ENCODE peak calls at places on chromosomes 4 and X, in five cellular contexts. Y is HAP-1, B is lung, A is right atrium auricular region, F is left ventricle myocardium inferior. T is an unnamed sample.
A peak's percentile ranks its signal among the peaks of the same experiment; 100 is the strongest.

GRCh38 chrX:129531132-129531531 is 7.8 kb upstream of the SMARCA1 start:
- DNase-seq in Y (no peak), B (no peak), A (no peak), F (no peak), T (no peak)

GRCh38 chr4:125522992-125523391 is 208.2 kb downstream of the FAT4 start:
- DNase-seq in Y (no peak), B (no peak), A (no peak), F (no peak), T (no peak)

GRCh38 chr4:142567199-142567598 is 278.9 kb downstream of the INPP4B start:
- DNase-seq in Y (no peak), B (no peak), A (no peak), F (no peak), T (peak; percentile 55)

GRCh38 chr4:123102897-123103489 is 180.6 kb upstream of the NUDT6 start:
- DNase-seq in Y (no peak), B (no peak), A (no peak), F (no peak), T (no peak)

GRCh38 chrX:21374994-21375794 is 976 bp downstream of the CNKSR2 start:
- DNase-seq in Y (no peak), B (no peak), A (no peak), F (no peak), T (no peak)

GRCh38 chr4:158169516-158169915 is 3.3 kb downstream of the GASK1B start:
- DNase-seq in Y (no peak), B (no peak), A (no peak), F (no peak), T (no peak)

GRCh38 chrX:135477576-135477975 is 42.9 kb upstream of the INTS6L start:
- DNase-seq in Y (peak; percentile 89), B (peak; percentile 76), A (peak; percentile 61), F (peak; percentile 60), T (no peak)

GRCh38 chr4:8608714-8609391 is 16.3 kb downstream of the CPZ start:
- DNase-seq in Y (no peak), B (no peak), A (no peak), F (no peak), T (no peak)

GRCh38 chr4:25702848-25703247 is 47.2 kb downstream of the SLC34A2 start:
- DNase-seq in Y (no peak), B (no peak), A (no peak), F (peak; percentile 40), T (no peak)

DNA sequence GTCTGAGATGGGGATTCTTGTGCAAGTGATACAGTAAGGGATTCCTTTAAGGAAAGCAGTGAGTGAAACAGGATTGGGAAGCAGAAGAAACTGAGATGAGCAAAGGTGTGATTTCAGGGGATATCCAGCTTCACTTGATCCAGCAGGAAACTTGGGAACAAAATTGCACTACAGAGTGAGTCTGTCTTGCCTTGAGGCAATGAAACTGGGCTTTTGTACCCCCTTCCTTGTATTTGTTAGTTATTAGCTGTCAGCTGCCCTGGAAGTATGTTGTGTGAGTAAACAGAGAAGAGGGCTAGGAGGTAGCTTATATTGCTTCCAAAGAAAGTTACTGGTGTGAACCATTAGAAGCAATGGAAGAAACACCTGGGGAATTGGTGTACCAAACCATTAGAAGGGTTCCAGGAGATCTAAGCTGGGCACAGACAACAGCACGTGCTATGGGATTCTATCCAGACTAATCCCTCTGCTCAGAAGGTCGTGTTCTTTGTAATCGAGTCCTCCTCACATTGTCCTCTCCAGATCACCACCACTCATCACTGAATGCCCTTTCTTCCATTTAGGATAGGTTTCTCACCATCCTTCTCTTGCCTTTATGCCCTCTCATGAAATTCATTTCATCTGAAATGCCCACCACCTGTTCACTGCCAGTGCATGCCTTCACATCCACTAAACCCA is 76.0 kb downstream of the PDLIM5 start:
- DNase-seq in Y (no peak), B (no peak), A (no peak), F (no peak), T (no peak)
- H3K4me1 ChIP-seq in Y (peaks cover 18% of the 10 kb centered on the region), B (peaks cover 6% of the 10 kb centered on the region), A (no peaks in the 10 kb centered on the region), F (peaks cover 99% of the 10 kb centered on the region), T (no peaks in the 10 kb centered on the region)

DNA sequence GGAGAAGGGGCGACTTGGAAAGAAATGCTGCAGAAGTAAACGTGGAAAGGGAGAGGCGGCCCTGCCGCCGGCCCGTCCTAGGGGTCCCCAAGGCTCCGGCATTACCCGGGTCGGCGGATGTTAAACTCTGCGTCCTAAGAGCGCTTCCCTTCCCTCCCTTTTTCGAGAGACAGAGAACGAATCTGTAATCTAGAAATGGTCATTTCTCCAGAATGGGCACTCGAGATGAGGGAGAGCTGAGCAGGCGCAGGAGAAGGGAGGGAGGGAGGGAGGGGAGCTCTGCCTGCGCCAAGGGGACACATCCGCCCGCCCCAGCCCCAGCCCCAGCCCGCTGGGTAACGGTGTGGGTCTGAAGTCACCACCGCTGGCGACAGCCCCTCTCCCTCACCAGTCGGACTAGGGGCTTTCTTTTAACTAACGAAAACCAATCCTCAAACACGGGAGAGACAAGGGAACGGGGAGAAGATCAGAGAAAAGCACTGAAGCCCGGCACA is 1.7 kb downstream of the HCFC1 start:
- DNase-seq in Y (no peak), B (no peak), A (no peak), F (no peak), T (no peak)
- H3K4me1 ChIP-seq in Y (peaks cover 20% of the 10 kb centered on the region), B (peaks cover 33% of the 10 kb centered on the region), A (no peaks in the 10 kb centered on the region), F (peaks cover 67% of the 10 kb centered on the region), T (peaks cover 8% of the 10 kb centered on the region)

DNA sequence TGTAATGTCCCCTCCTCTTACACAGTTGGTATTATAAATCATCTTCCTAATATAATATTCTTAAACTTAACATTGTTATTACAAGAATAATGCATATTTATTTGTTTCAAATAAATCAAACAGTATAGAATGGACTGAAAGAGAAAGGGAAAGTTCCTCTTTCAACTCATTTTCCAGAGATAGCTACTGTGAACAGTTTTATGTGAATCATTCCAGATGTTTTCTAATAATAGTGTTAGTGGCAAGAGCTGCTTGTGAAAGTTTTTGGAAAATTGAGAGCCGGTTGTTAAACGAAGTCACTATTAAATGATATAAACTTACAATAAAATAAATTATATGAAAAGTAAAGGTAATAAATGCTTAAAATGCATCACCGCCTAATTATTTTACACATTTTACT is 14.5 kb downstream of the TMSB4X start:
- DNase-seq in Y (no peak), B (no peak), A (no peak), F (no peak), T (no peak)
- H3K4me1 ChIP-seq in Y (peaks cover 9% of the 10 kb centered on the region), B (peaks cover 2% of the 10 kb centered on the region), A (no peaks in the 10 kb centered on the region), F (peaks cover 17% of the 10 kb centered on the region), T (no peaks in the 10 kb centered on the region)

GRCh38 chr4:118756429-118756828 is 71.2 kb downstream of the METTL14 start:
- DNase-seq in Y (no peak), B (no peak), A (no peak), F (no peak), T (no peak)
- H3K4me1 ChIP-seq in Y (peaks cover 11% of the 10 kb centered on the region), B (no peaks in the 10 kb centered on the region), A (no peaks in the 10 kb centered on the region), F (peaks cover 100% of the 10 kb centered on the region), T (no peaks in the 10 kb centered on the region)

GRCh38 chr4:2866891-2867290 is 23.2 kb downstream of the ADD1 start:
- DNase-seq in Y (no peak), B (no peak), A (no peak), F (no peak), T (no peak)

GRCh38 chr4:2867758-2868491 is 24.3 kb downstream of the ADD1 start:
- DNase-seq in Y (no peak), B (no peak), A (peak; percentile 68), F (peak; percentile 33), T (no peak)

GRCh38 chr4:2865381-2865780 is 21.7 kb downstream of the ADD1 start:
- DNase-seq in Y (no peak), B (no peak), A (no peak), F (no peak), T (no peak)

GRCh38 chr4:2868840-2869487 is 25.3 kb downstream of the ADD1 start:
- DNase-seq in Y (no peak), B (no peak), A (no peak), F (no peak), T (no peak)

DNA sequence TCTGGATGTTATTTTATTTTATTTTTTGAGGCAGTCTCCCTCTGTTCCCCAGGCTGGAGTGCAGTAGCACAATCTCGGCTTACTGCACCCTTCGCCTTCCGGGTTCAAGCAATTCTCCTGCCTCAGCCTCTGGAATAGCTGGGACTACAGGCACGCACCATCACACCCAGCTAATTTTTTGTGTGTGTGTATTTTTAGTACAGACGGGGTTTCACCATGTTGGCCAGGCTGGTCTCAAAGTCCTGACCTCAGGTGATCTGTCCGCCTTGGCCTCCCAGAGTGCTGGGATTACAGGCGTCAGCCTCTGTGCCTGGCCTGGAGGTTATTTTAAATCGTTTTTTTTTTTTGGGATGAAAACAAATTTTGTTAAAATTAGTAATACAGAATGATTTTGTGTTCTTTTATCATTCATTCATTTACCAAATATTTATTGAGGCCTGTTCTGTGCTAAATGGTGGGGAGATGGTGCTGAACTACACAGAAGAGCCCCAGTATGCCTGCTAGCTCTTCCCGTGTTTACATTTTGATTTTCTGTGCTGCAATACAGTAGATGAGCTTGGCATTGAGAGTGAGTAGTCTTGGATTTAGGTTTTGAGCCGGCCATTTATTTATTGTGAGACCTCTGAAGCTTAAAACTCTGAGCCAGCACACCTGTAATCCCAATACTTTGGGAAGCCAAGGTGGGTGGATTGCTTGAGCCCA is 22.7 kb downstream of the ADD1 start:
- DNase-seq in Y (no peak), B (no peak), A (no peak), F (no peak), T (no peak)
- H3K4me1 ChIP-seq in Y (peaks cover 35% of the 10 kb centered on the region), B (peaks cover 31% of the 10 kb centered on the region), A (no peaks in the 10 kb centered on the region), F (peaks cover 100% of the 10 kb centered on the region), T (peaks cover 13% of the 10 kb centered on the region)

GRCh38 chr4:184821242-184821641 is 4.5 kb downstream of the ACSL1 start:
- DNase-seq in Y (no peak), B (no peak), A (no peak), F (no peak), T (no peak)

GRCh38 chr4:184822356-184822755 is 3.4 kb downstream of the ACSL1 start:
- DNase-seq in Y (no peak), B (no peak), A (no peak), F (no peak), T (no peak)

GRCh38 chr4:184817494-184818215 is 8.1 kb downstream of the ACSL1 start:
- DNase-seq in Y (no peak), B (no peak), A (no peak), F (no peak), T (no peak)

GRCh38 chr4:184818216-184818564 is 7.6 kb downstream of the ACSL1 start:
- DNase-seq in Y (no peak), B (no peak), A (no peak), F (no peak), T (no peak)

DNA sequence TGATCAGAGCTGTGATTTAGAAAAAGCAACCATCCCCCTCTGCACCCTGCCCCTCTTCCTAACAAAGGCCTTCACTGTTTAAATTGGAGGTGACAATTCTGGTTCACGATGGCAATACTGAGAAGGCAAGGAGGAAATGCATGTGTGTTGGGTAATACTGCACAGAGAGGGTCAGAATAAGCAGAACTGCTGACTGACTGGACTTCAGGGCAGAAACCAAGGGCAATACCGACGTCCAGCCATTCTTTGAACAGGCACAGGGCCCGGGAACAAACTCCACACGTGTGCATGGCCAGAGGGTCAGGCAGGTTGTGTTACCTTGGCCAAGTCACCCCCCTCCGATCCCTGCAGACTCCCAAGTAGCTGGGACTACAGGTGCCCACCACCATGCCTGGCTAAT is 6.0 kb downstream of the ACSL1 start:
- DNase-seq in Y (no peak), B (no peak), A (no peak), F (no peak), T (no peak)
- H3K4me1 ChIP-seq in Y (peaks cover 12% of the 10 kb centered on the region), B (peaks cover 13% of the 10 kb centered on the region), A (no peaks in the 10 kb centered on the region), F (peaks cover 94% of the 10 kb centered on the region), T (no peaks in the 10 kb centered on the region)

DNA sequence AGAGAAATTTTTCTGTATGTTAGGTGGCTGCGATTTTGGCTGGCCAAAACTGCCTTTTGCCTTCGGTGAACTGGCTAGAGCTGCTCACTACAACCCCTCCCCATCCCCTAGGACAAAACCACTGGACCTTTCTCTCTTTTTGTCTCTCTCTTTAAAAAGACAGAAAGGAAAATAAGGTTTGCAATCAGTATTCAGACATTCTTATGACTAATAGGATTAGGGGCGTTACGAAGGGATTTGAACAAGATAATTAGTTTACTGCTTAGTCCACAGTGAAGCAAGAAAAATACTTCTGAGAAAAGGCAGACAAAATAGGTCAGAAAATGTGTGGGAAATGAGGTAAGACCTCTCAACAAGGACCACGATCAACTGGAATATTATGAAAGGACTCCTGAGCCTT is 180.4 kb downstream of the SLIT2 start:
- DNase-seq in Y (peak; percentile 65), B (no peak), A (no peak), F (no peak), T (no peak)
- H3K4me1 ChIP-seq in Y (peaks cover 23% of the 10 kb centered on the region), B (no peaks in the 10 kb centered on the region), A (no peaks in the 10 kb centered on the region), F (no peaks in the 10 kb centered on the region), T (no peaks in the 10 kb centered on the region)